ENCODE peak calls at places on chromosomes 12 and 14, in seven cellular contexts. D is GM10248, H is choroid plexus epithelial cell, F is nephron progenitor cell, J is left ventricle myocardium inferior, V is GM13977, P is IMR-90. R is an unnamed sample.

GRCh38 chr12:52618216-52618615 is at the start of gene KRT73:
- DNase-seq in V (no peak), D (no peak), H (no peak), P (no peak), J (no peak), F (no peak), R (no peak)

GRCh38 chr14:65961004-65961403 is 525.2 kb upstream of the CCDC196 start:
- DNase-seq in D (peak), F (peak), H (peak), V (peak), P (peak), J (peak), R (peak)

GRCh38 chr12:108355069-108355468 is 16.0 kb upstream of the CMKLR1 start:
- DNase-seq in V (no peak), D (no peak), J (no peak), H (no peak), F (no peak), P (no peak), R (no peak)

GRCh38 chr12:5138845-5139244 is 95.2 kb downstream of the KCNA5 start:
- DNase-seq in P (peak), H (peak), D (no peak), J (no peak), V (no peak), F (no peak), R (peak)

GRCh38 chr12:132646850-132647249 is 28.3 kb downstream of the P2RX2 start:
- DNase-seq in F (no peak), D (no peak), V (no peak), J (no peak), P (no peak), H (no peak), R (no peak)

GRCh38 chr12:75542942-75543341 is 31.5 kb upstream of the KRR1 start:
- DNase-seq in J (no peak), D (no peak), H (peak), F (no peak), P (peak), V (no peak), R (no peak)

GRCh38 chr12:107503851-107504502 is 181.6 kb upstream of the PWP1 start:
- DNase-seq in H (no peak), J (no peak), P (peak), F (no peak), V (no peak), D (no peak), R (no peak)

GRCh38 chr14:85060116-85060515 is 469.8 kb upstream of the FLRT2 start:
- DNase-seq in P (no peak), D (no peak), F (no peak), J (no peak), H (peak), V (no peak), R (peak)

GRCh38 chr14:92598549-92598905 is 84.9 kb downstream of the RIN3 start:
- DNase-seq in H (no peak), J (no peak), F (no peak), D (no peak), P (no peak), V (no peak), R (no peak)

GRCh38 chr14:92595267-92595666 is 81.7 kb downstream of the RIN3 start:
- DNase-seq in V (no peak), D (no peak), J (no peak), F (no peak), P (no peak), H (no peak), R (no peak)

GRCh38 chr14:92597873-92598548 is 84.4 kb downstream of the RIN3 start:
- DNase-seq in V (no peak), J (no peak), D (no peak), F (no peak), H (no peak), P (no peak), R (no peak)

GRCh38 chr14:92599786-92600185 is 86.2 kb downstream of the RIN3 start:
- DNase-seq in F (no peak), P (peak), D (no peak), H (no peak), J (no peak), V (no peak), R (no peak)

DNA sequence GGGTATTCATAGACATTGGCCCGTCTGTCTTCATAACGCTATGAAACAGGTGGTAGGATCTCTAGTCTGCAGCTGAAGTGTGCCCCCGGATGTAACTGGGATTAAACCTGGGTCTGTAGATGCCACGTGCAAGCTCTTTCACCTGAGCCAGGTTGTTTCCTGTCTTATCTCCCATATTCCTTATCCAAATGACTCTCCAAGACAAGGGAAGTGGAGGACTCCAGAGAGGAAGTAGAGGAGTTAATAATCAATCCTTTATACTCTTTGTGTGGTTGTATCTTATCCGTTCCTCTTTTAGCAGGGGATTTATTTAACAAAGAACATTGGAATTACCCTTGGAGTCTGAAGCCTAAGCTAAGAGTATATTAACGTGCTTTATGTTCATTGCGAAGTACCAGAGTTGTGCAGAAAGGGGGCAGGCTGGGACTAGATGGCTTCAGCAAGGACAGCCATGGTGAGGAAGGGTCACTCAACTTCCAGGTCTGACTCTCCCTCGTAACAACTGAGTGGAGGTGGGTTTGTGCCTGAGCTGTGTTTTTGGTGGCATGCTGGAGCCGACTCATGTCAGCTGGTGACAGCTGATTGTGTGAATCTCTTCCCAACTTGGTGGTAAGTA is 82.9 kb downstream of the RIN3 start:
- DNase-seq in P (no peak), D (no peak), F (no peak), V (no peak), H (peak), J (no peak), R (no peak)
- TF ChIP-seq CTCF in P (no peak), D (no peak), F (no peak), V (peak), H (peak), J (no peak), R (no peak)

GRCh38 chr12:130290114-130290513 is 47.6 kb upstream of the PIWIL1 start:
- DNase-seq in F (no peak), D (no peak), V (no peak), P (no peak), H (no peak), J (no peak), R (no peak)

GRCh38 chr12:130288201-130288600 is 49.5 kb upstream of the PIWIL1 start:
- DNase-seq in F (no peak), H (no peak), P (no peak), J (no peak), V (no peak), D (no peak), R (no peak)

GRCh38 chr12:130281157-130281799 is 56.4 kb upstream of the PIWIL1 start:
- DNase-seq in D (peak), P (no peak), H (no peak), F (peak), J (no peak), V (no peak), R (no peak)

GRCh38 chr12:130286741-130287140 is 50.9 kb upstream of the PIWIL1 start:
- DNase-seq in P (no peak), H (no peak), V (no peak), F (no peak), D (no peak), J (no peak), R (no peak)

DNA sequence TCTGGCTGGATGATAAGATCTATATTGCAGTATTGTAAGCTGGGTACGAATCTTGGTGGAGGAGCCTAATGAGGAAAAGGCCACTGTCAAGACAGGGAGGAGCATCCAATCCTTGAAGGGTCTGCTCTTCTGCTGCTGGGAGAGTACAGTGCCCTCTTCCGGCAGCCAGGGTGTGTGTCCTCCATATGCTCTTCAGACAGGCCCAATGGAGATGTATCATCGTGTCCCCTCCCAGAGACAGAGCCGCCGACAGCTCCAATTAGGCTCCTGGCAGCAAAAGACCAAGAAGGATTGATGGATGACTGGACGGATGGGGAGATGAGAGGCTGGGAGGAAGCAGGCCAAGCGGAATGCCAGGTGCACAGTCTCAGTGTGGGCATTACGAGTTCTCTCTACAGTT is 51.6 kb upstream of the PIWIL1 start:
- DNase-seq in V (no peak), J (no peak), D (no peak), F (peak), H (no peak), P (no peak), R (no peak)
- TF ChIP-seq CTCF in V (no peak), J (no peak), D (no peak), F (peak), H (no peak), P (no peak), R (no peak)

GRCh38 chr12:47803196-47803875 is 16.4 kb downstream of the HDAC7 start:
- DNase-seq in P (no peak), V (no peak), J (no peak), F (no peak), H (no peak), D (no peak), R (no peak)

GRCh38 chr12:47801170-47801903 is 18.4 kb downstream of the HDAC7 start:
- DNase-seq in J (peak), V (no peak), D (no peak), F (no peak), H (peak), P (no peak), R (peak)

GRCh38 chr12:47800582-47800981 is 19.1 kb downstream of the HDAC7 start:
- DNase-seq in H (no peak), P (no peak), D (no peak), V (no peak), J (no peak), F (no peak), R (no peak)

GRCh38 chr12:47801904-47802246 is 17.8 kb downstream of the HDAC7 start:
- DNase-seq in H (no peak), D (no peak), J (no peak), F (no peak), P (no peak), V (no peak), R (no peak)

GRCh38 chr12:47802312-47802711 is 17.4 kb downstream of the HDAC7 start:
- DNase-seq in F (no peak), D (no peak), V (no peak), J (no peak), H (no peak), P (no peak), R (peak)
- TF ChIP-seq CTCF in F (peak), D (no peak), V (no peak), J (peak), H (peak), P (peak), R (peak)

GRCh38 chr12:110547090-110547489 is 36.0 kb downstream of the PPTC7 start:
- DNase-seq in V (no peak), H (no peak), J (no peak), F (no peak), P (no peak), D (no peak), R (no peak)

GRCh38 chr12:110545812-110546211 is 37.3 kb downstream of the PPTC7 start:
- DNase-seq in J (no peak), H (peak), D (no peak), V (no peak), F (no peak), P (peak), R (no peak)

GRCh38 chr12:110543965-110544364 is 39.2 kb downstream of the PPTC7 start:
- DNase-seq in V (no peak), D (no peak), H (no peak), F (no peak), J (no peak), P (no peak), R (no peak)

GRCh38 chr12:110548678-110549077 is 34.4 kb downstream of the PPTC7 start:
- DNase-seq in H (peak), J (no peak), D (no peak), P (peak), F (no peak), V (no peak), R (peak)

GRCh38 chr12:110546339-110546738 is 36.8 kb downstream of the PPTC7 start:
- DNase-seq in V (no peak), H (peak), F (no peak), J (no peak), D (no peak), P (peak), R (peak)
- TF ChIP-seq CTCF in V (no peak), H (no peak), F (no peak), J (no peak), D (no peak), P (no peak), R (no peak)

DNA sequence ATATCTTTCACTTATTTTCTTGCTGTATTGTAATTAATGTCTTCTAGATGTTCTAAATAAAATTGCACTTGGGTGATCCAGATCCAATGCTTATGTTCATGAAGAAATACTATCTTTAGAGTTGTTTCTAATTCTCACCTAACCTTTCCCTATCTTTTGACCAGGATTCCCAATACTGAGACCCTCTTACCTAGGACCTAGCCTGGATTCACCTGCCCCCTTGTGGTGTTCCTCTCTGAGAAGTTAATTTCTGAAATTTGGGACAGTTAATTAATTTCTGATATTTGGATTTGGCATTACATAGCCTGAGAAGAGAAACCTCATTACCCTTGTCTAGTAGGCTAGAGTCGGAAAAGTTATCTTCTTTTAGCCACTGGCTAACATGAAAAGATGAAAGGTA is 29.5 kb downstream of the FOXA1 start:
- DNase-seq in D (no peak), V (no peak), H (no peak), P (no peak), F (no peak), J (no peak), R (no peak)
- TF ChIP-seq CTCF in D (no peak), V (no peak), H (peak), P (peak), F (no peak), J (no peak), R (peak)

R was measured in cardiac fibroblast.